ENCODE peak calls at places on chromosomes 12 and 14, in four cellular contexts. E is K562, Q is HepG2, U is SK-N-SH. R is an unnamed sample.

GRCh38 chr14:26531894-26532293 is 65.9 kb downstream of the NOVA1 start:
- DNase-seq in E (no peak), Q (peak), U (no peak), R (no peak)

GRCh38 chr14:88613552-88614010 is 50.7 kb downstream of the ZC3H14 start:
- DNase-seq in E (no peak), Q (peak), U (no peak), R (no peak)

GRCh38 chr12:26056335-26056734 is 68.5 kb downstream of the BHLHE41 start:
- DNase-seq in E (no peak), Q (no peak), U (no peak), R (peak)

GRCh38 chr12:62659457-62660295 is 193.1 kb downstream of the MON2 start:
- DNase-seq in E (no peak), Q (no peak), U (no peak), R (no peak)

GRCh38 chr12:124861492-124861891 is 2.2 kb downstream of the SCARB1 start:
- DNase-seq in E (peak), Q (no peak), U (no peak), R (peak)

GRCh38 chr12:57491393-57492280 is 3.8 kb downstream of the MARS1 start:
- DNase-seq in E (no peak), Q (peak), U (no peak), R (no peak)

GRCh38 chr12:11894890-11895289 is 175.8 kb upstream of the BCL2L14 start:
- DNase-seq in E (no peak), Q (no peak), U (no peak), R (no peak)

GRCh38 chr12:3748620-3749019 is 4.3 kb downstream of the CRACR2A start:
- DNase-seq in E (no peak), Q (no peak), U (no peak), R (no peak)

GRCh38 chr12:109539508-109539907 is 33.8 kb downstream of the MMAB start:
- DNase-seq in E (no peak), Q (no peak), U (no peak), R (no peak)

GRCh38 chr12:124125472-124125871 is 152.5 kb downstream of the ZNF664 start:
- DNase-seq in E (no peak), Q (no peak), U (no peak), R (no peak)

GRCh38 chr12:18483723-18484325 is 222.5 kb downstream of the PIK3C2G start:
- DNase-seq in E (no peak), Q (no peak), U (no peak), R (no peak)

GRCh38 chr14:95222870-95223398 is 65.6 kb upstream of the DICER1 start:
- DNase-seq in E (no peak), Q (peak), U (no peak), R (no peak)

GRCh38 chr12:109278912-109279311 is 30.2 kb downstream of the FOXN4 start:
- DNase-seq in E (no peak), Q (no peak), U (no peak), R (no peak)

GRCh38 chr12:108696996-108697290 is 34.4 kb downstream of the CORO1C start:
- DNase-seq in E (no peak), Q (no peak), U (no peak), R (no peak)

GRCh38 chr12:91262023-91262676 is 79.5 kb upstream of the DCN start:
- DNase-seq in E (no peak), Q (no peak), U (no peak), R (no peak)

GRCh38 chr12:7150841-7151240 is 20.7 kb downstream of the CLSTN3 start:
- DNase-seq in E (no peak), Q (no peak), U (no peak), R (no peak)

GRCh38 chr12:22046090-22046967 is at the start of gene CMAS:
- DNase-seq in E (peak), Q (peak), U (peak), R (peak)

GRCh38 chr14:94332587-94332986 is 9.5 kb upstream of the SERPINA6 start:
- DNase-seq in E (no peak), Q (no peak), U (no peak), R (no peak)

GRCh38 chr12:106585862-106586534 is 3.2 kb downstream of the RFX4 start:
- DNase-seq in E (no peak), Q (no peak), U (peak), R (no peak)

GRCh38 chr14:87013583-87013982 is 979.4 kb downstream of the GALC start:
- DNase-seq in E (no peak), Q (no peak), U (no peak), R (no peak)

GRCh38 chr14:70934502-70935134 is 27.4 kb downstream of the PCNX1 start:
- DNase-seq in E (no peak), Q (peak), U (no peak), R (no peak)

GRCh38 chr12:2944401-2945047 is 14.7 kb upstream of the TEAD4 start:
- DNase-seq in E (peak), Q (peak), U (peak), R (peak)

GRCh38 chr12:65825573-65826512 is 1.6 kb downstream of the HMGA2 start:
- DNase-seq in E (no peak), Q (no peak), U (peak), R (no peak)

GRCh38 chr12:6450869-6451347 is 934 bp upstream of the TAPBPL start:
- DNase-seq in E (no peak), Q (no peak), U (no peak), R (no peak)

GRCh38 chr12:94458882-94459772 is 540 bp downstream of the CEP83 start:
- DNase-seq in E (peak), Q (peak), U (peak), R (peak)

GRCh38 chr14:58238252-58239247 is 6.1 kb upstream of the PSMA3 start:
- DNase-seq in E (peak), Q (no peak), U (no peak), R (no peak)

GRCh38 chr12:53365245-53365904 is 14.6 kb upstream of the SP1 start:
- DNase-seq in E (peak), Q (no peak), U (no peak), R (no peak)

DNA sequence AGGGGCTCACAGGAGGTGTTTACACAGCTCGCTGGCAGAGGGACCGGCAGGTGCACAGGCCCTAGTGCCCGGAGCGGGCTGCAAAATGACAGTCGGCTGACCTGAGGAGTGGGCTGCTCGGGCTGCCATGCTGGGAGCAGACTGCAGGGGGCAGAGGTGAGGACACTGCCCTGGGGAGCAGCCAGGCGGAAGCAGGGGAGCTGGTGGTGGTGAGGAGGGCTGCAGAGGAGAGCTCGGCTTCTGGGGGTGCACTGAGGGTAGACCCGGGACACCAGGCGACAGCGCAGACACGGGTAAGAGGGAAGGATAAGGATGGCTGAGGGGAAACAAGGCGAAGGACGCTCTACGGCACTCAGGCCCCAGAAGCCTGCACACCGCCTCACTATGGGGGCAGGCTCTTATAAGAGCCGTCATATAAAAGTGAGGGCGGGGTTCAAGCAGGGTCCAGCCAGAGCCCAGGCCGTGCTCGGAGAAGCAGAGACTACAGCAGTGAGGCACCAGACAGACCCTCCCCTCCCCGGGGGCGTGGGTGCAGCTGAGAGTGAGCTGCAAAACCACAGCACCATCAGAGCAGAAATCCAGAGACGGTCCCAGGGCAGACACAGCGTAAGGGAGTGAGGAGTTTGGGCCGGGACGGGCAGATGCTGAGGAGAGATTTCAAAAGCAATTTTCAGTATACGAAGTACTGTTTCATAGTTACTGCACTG is 62.5 kb downstream of the CCDC88C start:
- DNase-seq in E (peak), Q (no peak), U (peak), R (no peak)
- H3K4me2 ChIP-seq in E (no peak), Q (no peak), U (no peak), R (no peak)

GRCh38 chr12:75977590-75977951 is 54.0 kb downstream of the PHLDA1 start:
- DNase-seq in E (no peak), Q (no peak), U (no peak), R (no peak)

GRCh38 chr12:75978677-75979076 is 52.9 kb downstream of the PHLDA1 start:
- DNase-seq in E (no peak), Q (no peak), U (no peak), R (no peak)

GRCh38 chr12:75976913-75977312 is 54.7 kb downstream of the PHLDA1 start:
- DNase-seq in E (no peak), Q (no peak), U (no peak), R (no peak)

GRCh38 chr12:75979181-75979580 is 52.4 kb downstream of the PHLDA1 start:
- DNase-seq in E (no peak), Q (no peak), U (no peak), R (no peak)

DNA sequence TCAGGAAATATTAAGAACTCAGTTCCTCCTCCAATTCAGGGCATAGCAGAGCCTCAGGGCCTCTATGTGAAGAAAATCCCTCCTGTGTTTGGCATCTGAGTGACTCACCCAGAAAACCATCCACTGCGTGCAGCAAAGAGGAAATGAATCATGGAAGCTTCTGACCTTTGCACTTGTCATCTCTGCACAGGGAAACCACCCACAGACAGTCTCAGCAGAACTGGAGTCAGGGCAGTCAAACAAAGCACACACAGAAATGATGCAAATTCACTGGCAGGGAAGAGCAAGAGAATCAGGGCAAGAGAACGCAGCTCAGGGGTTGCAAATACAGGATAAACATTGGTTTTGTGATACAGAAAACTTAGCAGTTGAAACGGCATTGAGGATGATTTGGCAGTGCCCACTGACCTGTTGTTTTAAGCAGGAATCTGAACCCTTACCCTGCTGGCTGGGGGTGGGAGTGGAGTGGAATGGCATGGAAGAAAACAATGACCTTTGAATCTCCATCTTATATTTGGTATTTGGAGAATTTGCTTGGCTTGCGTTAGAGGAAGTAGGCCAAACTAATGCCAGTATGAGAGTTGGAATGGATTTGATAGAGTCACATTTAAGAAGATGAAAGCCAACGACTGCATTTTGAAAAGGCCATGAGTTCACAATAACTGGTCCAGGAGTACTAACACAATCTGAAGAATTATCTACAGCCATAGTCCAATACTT is 53.5 kb downstream of the PHLDA1 start:
- DNase-seq in E (peak), Q (peak), U (no peak), R (peak)
- TF ChIP-seq ELF1 in E (peak), Q (peak), U (peak), R (no peak)

GRCh38 chr14:90804776-90805391 is 11.3 kb downstream of the TTC7B start:
- DNase-seq in E (no peak), Q (no peak), U (no peak), R (no peak)
- H3K4me2 ChIP-seq in E (peak), Q (no peak), U (no peak), R (no peak)

GRCh38 chr14:61244051-61244450 is 37.1 kb downstream of the TMEM30B start:
- DNase-seq in E (no peak), Q (no peak), U (no peak), R (no peak)
- TF ChIP-seq ELF1 in E (no peak), Q (no peak), U (no peak), R (no peak)

GRCh38 chr12:68924546-68924945 is 8.4 kb downstream of the CPM start:
- DNase-seq in E (no peak), Q (no peak), U (no peak), R (no peak)

GRCh38 chr12:68913682-68914081 is 19.3 kb downstream of the CPM start:
- DNase-seq in E (no peak), Q (no peak), U (no peak), R (no peak)

GRCh38 chr12:68915055-68915454 is 17.9 kb downstream of the CPM start:
- DNase-seq in E (no peak), Q (no peak), U (no peak), R (no peak)

GRCh38 chr12:68919581-68920239 is 13.3 kb downstream of the CPM start:
- DNase-seq in E (no peak), Q (no peak), U (no peak), R (no peak)

GRCh38 chr12:68918960-68919359 is 14.0 kb downstream of the CPM start:
- DNase-seq in E (no peak), Q (no peak), U (no peak), R (no peak)
- H3K4me2 ChIP-seq in E (no peak), Q (no peak), U (no peak), R (no peak)

DNA sequence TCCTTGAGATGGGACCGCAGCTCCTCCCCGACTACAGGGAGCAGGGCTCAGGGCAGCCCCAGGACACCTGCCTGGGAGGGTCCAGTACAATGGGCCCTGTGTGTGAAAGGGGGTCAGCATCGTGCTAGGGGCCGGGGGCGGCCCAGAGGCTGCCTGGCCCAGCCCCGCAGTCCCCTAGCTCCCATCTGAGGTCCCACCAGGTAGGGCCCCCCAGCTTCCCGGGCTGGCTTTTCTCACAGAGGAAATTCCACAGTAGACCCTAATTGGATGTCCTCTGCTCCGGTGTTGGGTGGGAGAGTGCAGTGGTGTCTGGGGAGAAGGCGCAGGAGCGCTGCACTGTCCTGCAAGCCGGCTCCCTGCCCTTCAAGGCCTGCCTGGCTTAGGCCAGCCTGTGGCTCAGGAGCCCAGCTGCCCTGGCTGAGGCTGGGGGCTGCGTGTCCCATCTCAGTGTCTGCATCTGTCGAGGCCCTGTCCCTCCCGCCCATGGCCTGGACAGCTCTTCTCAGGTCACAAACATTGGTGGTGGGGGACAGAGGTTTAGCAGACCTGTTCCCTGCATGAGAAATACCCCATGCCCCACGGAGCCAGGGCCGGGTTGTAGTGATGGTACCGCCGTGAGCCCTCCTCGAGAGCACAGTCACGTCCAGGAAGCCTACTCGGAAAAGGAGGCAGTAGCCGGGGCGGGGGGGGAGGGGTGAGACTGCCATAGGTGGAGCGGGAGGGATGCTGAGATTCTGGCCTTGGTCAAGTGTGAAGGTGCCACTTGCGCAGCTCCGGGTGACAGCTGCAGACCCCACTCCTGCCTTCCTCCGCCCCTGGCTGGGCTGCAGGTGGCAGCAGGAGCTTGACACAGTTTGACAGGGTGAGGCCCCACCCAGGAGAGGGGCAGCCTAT is 11.6 kb downstream of the HIP1R start:
- DNase-seq in E (no peak), Q (no peak), U (peak), R (no peak)
- TF ChIP-seq ELF1 in E (no peak), Q (no peak), U (no peak), R (no peak)

DNA sequence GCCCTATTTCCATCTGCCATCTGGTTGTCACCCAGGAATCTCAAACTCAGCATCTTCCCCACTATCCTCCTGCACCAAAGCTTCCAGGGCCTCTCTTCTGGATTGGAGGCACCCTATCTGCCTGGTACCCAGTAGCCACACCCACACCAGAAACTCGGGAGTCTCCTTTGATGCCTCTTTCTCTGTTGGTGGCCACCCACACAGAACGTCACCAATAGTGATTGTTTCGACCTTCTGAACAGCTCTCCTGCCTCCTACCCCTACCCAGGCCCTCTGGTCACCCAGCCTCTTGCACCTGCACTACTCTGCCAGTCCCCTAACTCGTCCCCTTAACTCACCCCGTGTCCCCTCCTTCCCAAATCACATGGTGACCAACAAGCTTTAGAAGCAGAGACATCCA is 95.0 kb downstream of the IRF2BPL start:
- DNase-seq in E (no peak), Q (no peak), U (no peak), R (no peak)
- H3K4me2 ChIP-seq in E (no peak), Q (no peak), U (no peak), R (no peak)

GRCh38 chr14:91125271-91125661 is 11.4 kb downstream of the DGLUCY start:
- DNase-seq in E (no peak), Q (no peak), U (no peak), R (no peak)
- TF ChIP-seq ELF1 in E (no peak), Q (no peak), U (no peak), R (no peak)

GRCh38 chr14:61608245-61609142 is 86.8 kb upstream of the HIF1A start:
- DNase-seq in E (no peak), Q (peak), U (peak), R (no peak)
- H3K4me2 ChIP-seq in E (no peak), Q (peak), U (peak), R (no peak)

DNA sequence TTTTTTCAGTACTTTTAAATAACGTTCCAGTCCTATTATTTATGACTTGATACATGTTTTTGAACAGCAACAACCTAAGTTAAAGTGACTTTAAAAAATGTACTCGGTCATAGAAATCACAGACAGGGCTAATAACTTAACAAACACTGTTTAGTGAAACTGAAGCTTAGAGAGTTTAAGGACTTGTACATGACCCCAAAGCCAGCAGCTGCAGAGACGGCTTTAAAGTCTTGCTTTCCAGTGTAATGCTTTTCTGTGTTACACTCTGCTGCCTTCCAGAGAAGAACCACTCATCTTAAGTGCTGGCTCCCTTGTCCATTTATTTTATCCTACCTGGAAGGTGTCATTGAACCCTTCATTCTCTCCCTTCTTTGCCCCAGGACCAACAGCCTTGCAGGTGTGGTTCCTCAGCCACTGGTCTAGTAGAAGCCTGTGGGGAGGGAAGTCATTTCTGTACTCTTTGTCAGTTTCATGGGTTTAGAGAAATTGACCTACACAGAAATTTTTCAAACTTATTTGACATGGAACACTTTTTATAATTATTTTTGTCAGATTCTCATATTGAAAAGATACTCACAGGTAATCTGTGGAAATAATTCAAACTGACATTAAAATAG is 60.9 kb downstream of the NAV3 start:
- DNase-seq in E (no peak), Q (no peak), U (no peak), R (no peak)
- TF ChIP-seq ELF1 in E (no peak), Q (no peak), U (no peak), R (no peak)

R was measured in HCT116.